ENCODE peak calls at places on chromosome 19, in five cellular contexts. N is HepG2, L is trophoblast cell, P is tibial artery, J is cardiac muscle cell. E is an unnamed sample.

GRCh38 chr19:46189971-46190335 is 39.6 kb upstream of the IGFL1 start:
- DNase-seq in J (no peak), N (peak; percentile 52), L (no peak), P (no peak), E (no peak)

GRCh38 chr19:17311455-17312248 is 2.3 kb downstream of the DDA1 start:
- DNase-seq in N (peak; percentile 76), P (no peak), J (no peak), L (peak; percentile 99), E (no peak)

GRCh38 chr19:1622007-1622406 is 16.7 kb upstream of the UQCR11 start:
- DNase-seq in P (no peak), J (no peak), L (no peak), N (no peak), E (no peak)

GRCh38 chr19:50248413-50248812 is 45.0 kb downstream of the MYH14 start:
- DNase-seq in J (no peak), L (no peak), N (no peak), P (no peak), E (no peak)

GRCh38 chr19:927044-927706 is 1.3 kb downstream of the ARID3A start:
- DNase-seq in N (peak; percentile 85), J (peak; percentile 79), P (peak; percentile 89), L (peak; percentile 75), E (no peak)

GRCh38 chr19:17703823-17704463 is 15.3 kb upstream of the MAP1S start:
- DNase-seq in P (no peak), N (peak; percentile 33), L (peak; percentile 71), J (peak; percentile 52), E (no peak)

GRCh38 chr19:3708207-3708931 is at the start of gene TJP3:
- DNase-seq in N (peak; percentile 75), J (no peak), P (no peak), L (no peak), E (peak; percentile 45)

GRCh38 chr19:51002542-51003311 is 1.3 kb upstream of the KLK8 start:
- DNase-seq in J (peak; percentile 22), N (no peak), L (no peak), P (no peak), E (no peak)

GRCh38 chr19:48872884-48873475 is 759 bp downstream of the PPP1R15A start:
- DNase-seq in N (peak; percentile 93), L (peak; percentile 87), J (peak; percentile 93), P (peak; percentile 95), E (peak; percentile 95)

GRCh38 chr19:17202249-17202648 is 12.9 kb upstream of the USE1 start:
- DNase-seq in J (no peak), L (no peak), P (no peak), N (no peak), E (no peak)

GRCh38 chr19:46515879-46516350 is 20.2 kb upstream of the PNMA8B start:
- DNase-seq in J (peak; percentile 34), P (no peak), L (peak; percentile 55), N (peak; percentile 23), E (no peak)

GRCh38 chr19:49403404-49404187 is 15.5 kb downstream of the KASH5 start:
- DNase-seq in J (peak; percentile 84), P (no peak), N (no peak), L (no peak), E (no peak)

GRCh38 chr19:51018745-51019543 is 565 bp downstream of the KLK10 start:
- DNase-seq in J (peak; percentile 44), N (no peak), P (no peak), L (no peak), E (peak; percentile 39)

GRCh38 chr19:3468211-3468610 is 12.1 kb downstream of the SMIM24 start:
- DNase-seq in L (no peak), P (no peak), J (no peak), N (no peak), E (no peak)

GRCh38 chr19:345320-345879 is 804 bp upstream of the MIER2 start:
- DNase-seq in J (no peak), L (no peak), N (no peak), P (no peak), E (no peak)

GRCh38 chr19:50175924-50176323 is 12.8 kb upstream of the IZUMO2 start:
- DNase-seq in J (no peak), N (no peak), P (no peak), L (no peak), E (no peak)

GRCh38 chr19:55179570-55180484 is at the start of gene SYT5:
- DNase-seq in J (peak; percentile 71), P (no peak), L (peak; percentile 52), N (no peak), E (no peak)

GRCh38 chr19:50550594-50550966 is 17.7 kb downstream of the LRRC4B start:
- DNase-seq in N (no peak), P (no peak), J (no peak), L (no peak), E (no peak)

GRCh38 chr19:7744199-7744786 is 3.0 kb downstream of the CD209 start:
- DNase-seq in N (no peak), J (no peak), P (no peak), L (no peak), E (no peak)

GRCh38 chr19:4972509-4973230 is 3.8 kb downstream of the KDM4B start:
- DNase-seq in N (peak; percentile 74), P (no peak), L (peak; percentile 39), J (no peak), E (no peak)

GRCh38 chr19:30156646-30157045 is 214.6 kb downstream of the URI1 start:
- DNase-seq in N (no peak), J (no peak), P (no peak), L (no peak), E (no peak)

GRCh38 chr19:54473983-54474382 is 887 bp upstream of the CDC42EP5 start:
- DNase-seq in N (no peak), L (no peak), J (no peak), P (peak; percentile 38), E (no peak)

GRCh38 chr19:33740811-33741396 is 55.8 kb upstream of the KCTD15 start:
- DNase-seq in P (no peak), L (peak; percentile 58), J (peak; percentile 88), N (peak; percentile 31), E (peak; percentile 42)

GRCh38 chr19:58278156-58279041 is at the start of gene ZNF8:
- DNase-seq in N (peak; percentile 97), J (peak; percentile 99), L (peak; percentile 98), P (peak; percentile 98), E (peak; percentile 98)

GRCh38 chr19:3625996-3626472 is 556 bp downstream of the CACTIN start:
- DNase-seq in J (peak; percentile 15), L (peak; percentile 29), N (no peak), P (no peak), E (no peak)

GRCh38 chr19:49985926-49986325 is 25.0 kb upstream of the SIGLEC11 start:
- DNase-seq in J (no peak), N (no peak), P (no peak), L (no peak), E (no peak)

DNA sequence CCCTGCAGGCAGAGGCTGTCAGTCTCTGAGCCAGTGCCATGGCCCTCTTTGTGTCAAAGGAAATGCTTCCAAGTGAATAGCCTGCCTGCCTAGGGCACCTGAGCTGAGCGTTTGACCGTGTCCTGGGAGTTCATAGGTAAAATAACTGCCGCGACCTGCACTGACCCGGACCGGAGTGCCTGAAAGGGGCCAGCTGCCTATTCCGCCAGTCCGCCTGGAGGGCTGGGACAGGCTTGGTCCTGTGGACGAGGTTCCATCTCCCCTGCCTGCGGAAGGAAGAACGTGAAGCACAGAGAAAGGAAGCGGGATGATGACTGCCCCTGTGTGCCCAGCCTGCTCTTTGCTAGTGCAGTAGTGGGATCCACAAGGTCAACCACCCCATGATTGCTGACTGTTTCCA is 17.5 kb upstream of the ZNF492 start:
- DNase-seq in N (no peak), J (no peak), P (no peak), L (no peak), E (no peak)
- H3K9me3 ChIP-seq in N (peaks cover 89% of the 10 kb centered on the region), J (no peaks in the 10 kb centered on the region), P (no peaks in the 10 kb centered on the region), L (peaks cover 60% of the 10 kb centered on the region), E (no peaks in the 10 kb centered on the region)

DNA sequence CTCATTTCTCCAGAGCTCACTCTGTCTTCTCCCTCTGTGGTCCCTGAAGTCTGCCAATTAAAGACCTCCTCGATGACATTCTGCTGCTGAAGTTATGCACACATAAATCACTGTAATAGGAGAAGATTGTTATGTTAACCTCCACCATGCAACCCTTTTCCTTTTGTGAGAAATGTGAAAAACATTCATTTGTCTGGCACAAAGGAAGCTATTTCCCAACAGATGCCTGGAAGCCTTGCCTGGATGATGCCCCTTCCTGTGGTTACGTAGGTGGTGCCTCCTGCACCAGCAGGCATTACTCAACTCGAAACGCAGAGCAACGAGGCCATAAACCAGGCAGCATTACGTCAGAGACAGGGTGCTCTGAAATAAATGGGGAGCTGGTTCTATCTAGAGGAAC is 327.4 kb upstream of the ZNF507 start:
- DNase-seq in J (no peak), L (no peak), P (no peak), N (no peak), E (no peak)
- H3K27ac ChIP-seq in J (no peak overlapping the region), L (no peak overlapping the region), P (no peak overlapping the region), N (no peak overlapping the region), E (no peak overlapping the region)

GRCh38 chr19:15538774-15539173 is 30.4 kb downstream of the CYP4F22 start:
- DNase-seq in J (no peak), P (no peak), N (no peak), L (peak; percentile 53), E (no peak)

GRCh38 chr19:15539638-15540037 is 31.3 kb downstream of the CYP4F22 start:
- DNase-seq in P (no peak), L (no peak), J (no peak), N (no peak), E (no peak)

GRCh38 chr19:15534957-15535864 is 26.9 kb downstream of the CYP4F22 start:
- DNase-seq in P (no peak), L (no peak), J (no peak), N (no peak), E (no peak)

GRCh38 chr19:15532779-15533521 is 24.6 kb downstream of the CYP4F22 start:
- DNase-seq in N (no peak), L (peak; percentile 10), J (no peak), P (no peak), E (no peak)

DNA sequence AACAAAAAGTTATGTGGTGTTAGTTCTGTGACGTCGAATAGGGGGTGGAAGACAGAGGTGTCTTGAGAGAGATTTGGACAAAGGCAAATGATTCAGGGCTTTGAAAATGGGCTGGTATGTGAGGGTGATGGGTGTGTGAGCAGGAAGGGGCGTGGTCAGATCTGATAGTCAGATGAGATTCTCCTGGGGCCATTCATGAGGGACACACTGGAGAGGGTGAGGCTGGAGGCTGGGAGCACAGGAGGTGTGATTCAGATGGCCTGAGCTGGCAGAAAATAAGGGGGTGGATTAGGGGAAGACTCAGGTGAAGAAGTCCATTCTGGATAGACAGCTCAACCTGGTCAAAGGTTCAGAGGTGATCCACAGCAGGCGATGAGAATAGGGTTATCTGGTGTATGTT is 28.0 kb downstream of the CYP4F22 start:
- DNase-seq in P (no peak), J (no peak), N (no peak), L (no peak), E (no peak)
- H3K9me3 ChIP-seq in P (no peaks in the 10 kb centered on the region), J (no peaks in the 10 kb centered on the region), N (no peaks in the 10 kb centered on the region), L (peaks cover 43% of the 10 kb centered on the region), E (no peaks in the 10 kb centered on the region)

DNA sequence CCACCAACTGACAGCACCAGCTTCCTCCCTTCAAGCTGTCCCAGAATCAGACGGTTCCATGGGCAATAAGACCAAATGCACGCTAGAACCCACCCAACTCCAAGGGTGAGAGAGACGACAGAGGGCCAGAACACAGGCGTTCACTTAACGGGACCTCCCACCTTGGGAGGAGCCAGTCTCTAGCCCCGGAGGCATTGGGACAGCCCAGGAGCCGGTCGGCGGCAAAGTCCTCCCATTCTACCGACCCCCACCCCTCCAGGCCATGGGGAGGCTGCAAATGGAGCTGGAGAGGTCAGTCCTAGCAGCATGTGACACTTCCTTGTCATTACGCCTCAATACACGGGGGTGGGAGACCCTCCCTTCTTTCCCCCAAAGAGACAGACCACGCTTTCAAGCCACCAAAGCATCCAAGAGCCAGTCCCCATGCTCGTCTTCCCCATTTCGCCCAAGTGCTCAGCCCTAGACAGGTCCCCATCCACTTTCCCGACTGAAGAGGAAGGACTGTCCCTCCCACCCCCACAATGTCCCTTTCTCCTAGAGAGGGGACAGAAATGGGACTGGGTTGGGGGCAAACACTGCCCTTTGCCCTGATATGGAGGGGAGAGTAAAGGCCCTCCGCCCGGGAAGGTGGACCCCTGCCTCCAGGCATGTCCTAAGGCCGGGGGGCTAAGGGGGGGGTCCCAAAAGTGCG is 967 bp downstream of the KHSRP start:
- DNase-seq in N (peak; percentile 49), P (no peak), J (peak; percentile 72), L (peak; percentile 65), E (no peak)
- H3K27ac ChIP-seq in N (peak overlapping the region; percentile 68), P (peak overlapping the region; percentile 75), J (peak overlapping the region; percentile 91), L (peak overlapping the region; percentile 66), E (peak overlapping the region; percentile 75)